ENCODE peak calls at places on chromosome 1, in eight cellular contexts. P, J, M, U, Y, D, V and W are unnamed samples.
A peak's percentile ranks its signal among the peaks of the same experiment; 100 is the strongest.

GRCh38 chr1:146036241-146036989 is 14.9 kb upstream of the HJV start:
- DNase-seq in M (no peak), V (no peak), Y (no peak), P (no peak), D (no peak), U (no peak), J (no peak), W (no peak)

GRCh38 chr1:176903474-176903873 is 261.0 kb downstream of the ASTN1 start:
- DNase-seq in J (no peak), D (no peak), Y (no peak), V (no peak), M (no peak), U (no peak), P (no peak), W (no peak)

GRCh38 chr1:32900371-32900955 is 726 bp downstream of the TMEM54 start:
- DNase-seq in V (peak; percentile 37), Y (no peak), J (no peak), M (no peak), P (peak; percentile 51), U (no peak), D (no peak), W (peak; percentile 64)

GRCh38 chr1:204286841-204287387 is 72.8 kb downstream of the PLEKHA6 start:
- DNase-seq in D (no peak), Y (no peak), J (peak; percentile 85), M (no peak), V (no peak), P (peak; percentile 51), U (peak; percentile 35), W (no peak)

GRCh38 chr1:29420196-29420595 is 183.9 kb downstream of the PTPRU start:
- DNase-seq in Y (no peak), D (no peak), J (no peak), V (no peak), U (no peak), M (no peak), P (no peak), W (no peak)

GRCh38 chr1:67018574-67018973 is 35.4 kb downstream of the SLC35D1 start:
- DNase-seq in U (no peak), V (no peak), D (no peak), P (no peak), Y (no peak), J (no peak), M (no peak), W (no peak)

GRCh38 chr1:90781429-90782020 is 64.4 kb upstream of the BARHL2 start:
- DNase-seq in U (no peak), D (no peak), M (no peak), J (no peak), Y (no peak), P (no peak), V (no peak), W (no peak)

GRCh38 chr1:41282679-41283317 is 40.7 kb upstream of the SCMH1 start:
- DNase-seq in U (peak; percentile 27), Y (no peak), M (peak; percentile 76), J (peak; percentile 34), V (no peak), P (peak; percentile 78), D (no peak), W (no peak)

GRCh38 chr1:97210302-97210701 is 488.7 kb downstream of the PTBP2 start:
- DNase-seq in D (no peak), M (no peak), P (no peak), U (no peak), J (no peak), Y (no peak), V (no peak), W (no peak)

GRCh38 chr1:81174811-81175476 is 625.8 kb upstream of the ADGRL2 start:
- DNase-seq in Y (no peak), U (no peak), M (no peak), D (no peak), P (no peak), J (no peak), V (no peak), W (no peak)

GRCh38 chr1:221154932-221155331 is 275.7 kb downstream of the HLX start:
- DNase-seq in J (no peak), M (no peak), D (no peak), V (no peak), Y (no peak), P (no peak), U (no peak), W (no peak)

GRCh38 chr1:117735045-117735992 is 129.5 kb downstream of the TENT5C start:
- DNase-seq in D (no peak), U (peak; percentile 52), P (no peak), M (no peak), V (peak; percentile 66), J (peak; percentile 43), Y (no peak), W (no peak)

GRCh38 chr1:230185076-230186001 is 118.3 kb downstream of the GALNT2 start:
- DNase-seq in Y (no peak), M (no peak), D (no peak), J (peak; percentile 26), V (no peak), P (no peak), U (no peak), W (no peak)

GRCh38 chr1:19384772-19385187 is 72.7 kb downstream of the SLC66A1 start:
- DNase-seq in V (no peak), U (peak; percentile 41), M (no peak), D (no peak), J (peak; percentile 33), Y (no peak), P (no peak), W (no peak)

GRCh38 chr1:109441105-109441504 is 14.9 kb upstream of the PSMA5 start:
- DNase-seq in Y (no peak), P (no peak), D (no peak), U (no peak), J (no peak), M (no peak), V (no peak), W (no peak)
- H3K27ac ChIP-seq in Y (no peak overlapping the region), P (no peak overlapping the region), D (no peak overlapping the region), U (no peak overlapping the region), J (no peak overlapping the region), M (no peak overlapping the region), V (no peak overlapping the region), W (no peak overlapping the region)

DNA sequence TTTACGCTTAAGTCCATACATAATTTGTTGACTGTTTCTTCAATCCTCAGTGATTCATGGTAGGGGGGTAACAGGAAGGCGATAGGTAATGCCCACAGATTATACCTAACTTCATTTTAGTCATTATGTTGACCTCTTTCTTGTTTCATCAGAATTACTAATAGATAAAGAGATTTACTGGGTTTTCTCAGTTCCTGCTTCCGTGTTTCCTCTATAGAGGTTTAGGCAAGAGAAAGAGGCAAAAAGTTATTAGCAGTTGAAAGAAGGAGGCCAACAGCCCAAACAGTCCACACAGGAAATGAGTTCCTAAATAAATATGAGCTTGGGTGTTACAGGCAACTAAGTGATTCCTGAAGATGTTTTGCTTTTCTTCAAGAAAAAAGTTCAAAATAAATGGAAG is 17.9 kb upstream of the CLCA1 start:
- DNase-seq in Y (no peak), P (no peak), U (no peak), V (no peak), J (no peak), D (no peak), M (no peak), W (no peak)
- TF ChIP-seq POLR2AphosphoS5 in Y (no peak), P (no peak), U (no peak), V (no peak), J (no peak), D (no peak), M (no peak), W (no peak)

GRCh38 chr1:31398246-31398645 is 14.8 kb upstream of the SERINC2 start:
- DNase-seq in Y (no peak), V (no peak), M (no peak), J (no peak), D (no peak), U (no peak), P (no peak), W (no peak)
- H3K27ac ChIP-seq in Y (no peak overlapping the region), V (no peak overlapping the region), M (no peak overlapping the region), J (no peak overlapping the region), D (no peak overlapping the region), U (no peak overlapping the region), P (no peak overlapping the region), W (no peak overlapping the region)

GRCh38 chr1:95497566-95497965 is 263.6 kb downstream of the RWDD3 start:
- DNase-seq in V (no peak), J (no peak), U (no peak), D (no peak), P (no peak), Y (no peak), M (no peak), W (no peak)

GRCh38 chr1:95496307-95496706 is 262.3 kb downstream of the RWDD3 start:
- DNase-seq in J (no peak), Y (no peak), P (no peak), U (no peak), D (no peak), V (no peak), M (no peak), W (no peak)

DNA sequence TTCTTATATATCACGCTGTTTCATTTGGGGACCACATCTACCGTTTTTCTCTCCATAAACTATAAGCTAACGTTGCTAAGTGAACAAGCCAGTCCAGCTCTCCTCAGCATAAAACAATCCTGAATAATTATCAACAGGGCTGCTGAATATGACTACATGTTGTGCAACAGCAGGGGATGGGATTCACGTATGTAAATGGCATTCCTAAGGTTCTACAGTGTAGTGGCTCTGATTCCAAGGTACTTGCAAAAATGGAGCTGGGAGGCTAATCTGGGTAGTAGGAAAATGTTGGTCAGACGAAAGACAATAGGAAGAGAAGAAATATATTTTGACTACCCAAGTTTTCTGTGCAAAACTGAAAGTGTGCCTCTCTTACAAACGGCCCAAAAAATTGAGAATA is 262.8 kb downstream of the RWDD3 start:
- DNase-seq in Y (peak; percentile 12), D (no peak), U (no peak), V (no peak), J (no peak), M (no peak), P (no peak), W (no peak)
- TF ChIP-seq POLR2AphosphoS5 in Y (no peak), D (no peak), U (no peak), V (no peak), J (no peak), M (no peak), P (no peak), W (no peak)